ENCODE peak calls at places on chromosome 9, in four cellular contexts. C is EL, W is NAMALWA, Z is NCI-H345. U is an unnamed sample.

GRCh38 chr9:3331801-3332200 is 194.0 kb downstream of the RFX3 start:
- DNase-seq in C (no peak), W (peak), Z (no peak), U (peak)

GRCh38 chr9:125544988-125545651 is 161.9 kb downstream of the MAPKAP1 start:
- DNase-seq in C (peak), W (no peak), Z (peak), U (no peak)

GRCh38 chr9:93096131-93096802 is at the start of gene CARD19:
- DNase-seq in C (peak), W (peak), Z (peak), U (peak)

GRCh38 chr9:93108301-93109041 is 12.5 kb downstream of the CARD19 start:
- DNase-seq in C (no peak), W (no peak), Z (no peak), U (no peak)

GRCh38 chr9:81980568-81980967 is 8.0 kb upstream of the SPATA31D1 start:
- DNase-seq in C (no peak), W (no peak), Z (no peak), U (no peak)

GRCh38 chr9:136589766-136590740 is 44.2 kb upstream of the NOTCH1 start:
- DNase-seq in C (no peak), W (no peak), Z (no peak), U (no peak)

GRCh38 chr9:131346559-131346958 is 47.3 kb upstream of the PRRC2B start:
- DNase-seq in C (no peak), W (no peak), Z (no peak), U (no peak)

GRCh38 chr9:117783828-117784227 is 79.6 kb downstream of the TLR4 start:
- DNase-seq in C (no peak), W (peak), Z (no peak), U (no peak)

GRCh38 chr9:7148243-7148765 is 390.5 kb downstream of the KDM4C start:
- DNase-seq in C (no peak), W (no peak), Z (no peak), U (no peak)

GRCh38 chr9:128249914-128250838 is 25.6 kb downstream of the GOLGA2 start:
- DNase-seq in C (peak), W (peak), Z (peak), U (peak)

GRCh38 chr9:112124156-112124555 is 50.9 kb downstream of the SUSD1 start:
- DNase-seq in C (no peak), W (no peak), Z (peak), U (no peak)

GRCh38 chr9:26779072-26779471 is 113.5 kb downstream of the CAAP1 start:
- DNase-seq in C (peak), W (no peak), Z (no peak), U (no peak)

GRCh38 chr9:128469070-128469469 is 13.3 kb downstream of the ODF2 start:
- DNase-seq in C (no peak), W (no peak), Z (no peak), U (no peak)

GRCh38 chr9:111036946-111037743 is 1.1 kb downstream of the LPAR1 start:
- DNase-seq in C (peak), W (no peak), Z (no peak), U (no peak)

GRCh38 chr9:35114113-35114847 is 1.4 kb downstream of the ATOSB start:
- DNase-seq in C (peak), W (peak), Z (peak), U (peak)

GRCh38 chr9:88303785-88304495 is 84.3 kb upstream of the SPIN1 start:
- DNase-seq in C (peak), W (no peak), Z (no peak), U (no peak)

GRCh38 chr9:72932669-72933068 is 20.2 kb downstream of the ALDH1A1 start:
- DNase-seq in C (no peak), W (no peak), Z (no peak), U (no peak)